ENCODE peak calls at places on chromosomes 3 and 15, in seven cellular contexts. H, A, U, L, V, K and N are unnamed samples.

GRCh38 chr15:27254016-27254415 is 283.0 kb downstream of the GABRG3 start:
- DNase-seq in H (no peak), A (peak; percentile 7), U (no peak), L (no peak), V (no peak), K (no peak), N (no peak)

GRCh38 chr15:100740105-100740504 is 137.7 kb downstream of the ASB7 start:
- DNase-seq in H (peak; percentile 90), A (no peak), U (no peak), L (no peak), V (no peak), K (no peak), N (peak; percentile 81)

GRCh38 chr3:186847437-186847836 is 4.9 kb downstream of the ADIPOQ start:
- DNase-seq in H (no peak), A (no peak), U (no peak), L (no peak), V (no peak), K (no peak), N (no peak)

GRCh38 chr3:13569641-13570390 is 20.9 kb downstream of the FBLN2 start:
- DNase-seq in H (peak; percentile 10), A (no peak), U (no peak), L (no peak), V (no peak), K (no peak), N (no peak)

GRCh38 chr3:18335202-18335601 is 89.9 kb downstream of the SATB1 start:
- DNase-seq in H (no peak), A (no peak), U (no peak), L (no peak), V (no peak), K (no peak), N (peak; percentile 5)

GRCh38 chr3:138845771-138846173 is 11.0 kb upstream of the PIK3CB start:
- DNase-seq in H (no peak), A (peak; percentile 94), U (no peak), L (peak; percentile 43), V (no peak), K (no peak), N (no peak)

GRCh38 chr15:66883322-66883911 is 181.4 kb downstream of the SMAD6 start:
- DNase-seq in H (peak; percentile 100), A (peak; percentile 100), U (peak; percentile 84), L (peak; percentile 87), V (peak; percentile 89), K (peak; percentile 98), N (peak; percentile 99)

GRCh38 chr3:87260270-87260669 is 16.1 kb downstream of the POU1F1 start:
- DNase-seq in H (peak; percentile 51), A (peak; percentile 63), U (peak; percentile 49), L (no peak), V (no peak), K (peak; percentile 30), N (peak; percentile 64)

GRCh38 chr3:42535981-42536784 is 33.7 kb downstream of the VIPR1 start:
- DNase-seq in H (no peak), A (peak; percentile 94), U (peak; percentile 12), L (peak; percentile 86), V (peak; percentile 59), K (peak; percentile 37), N (peak; percentile 18)

DNA sequence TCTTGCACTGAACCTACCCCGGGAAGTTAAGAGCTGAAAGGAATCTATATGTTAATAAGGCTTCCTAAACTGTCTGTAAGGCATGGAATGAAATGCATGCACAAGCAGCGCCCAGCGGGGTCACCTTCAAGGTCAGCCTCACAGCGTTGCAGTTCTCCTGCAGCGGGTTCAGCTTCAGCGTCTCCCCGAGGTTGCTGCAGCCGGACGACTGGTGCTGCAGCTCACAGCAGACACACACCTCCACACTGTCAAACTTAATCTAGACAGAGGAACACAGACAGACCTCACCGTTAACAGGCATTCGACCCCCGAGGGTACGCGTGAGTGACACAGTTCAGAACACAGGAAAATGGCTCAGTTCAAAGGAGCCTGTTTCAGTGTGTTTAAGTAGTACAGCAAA is 73.3 kb downstream of the NSMCE3 start:
- DNase-seq in H (no peak), A (peak; percentile 34), U (no peak), L (no peak), V (peak; percentile 13), K (no peak), N (no peak)
- H3K4ac ChIP-seq in H (no peak overlapping the region), A (no peak overlapping the region), U (no peak overlapping the region), L (no peak overlapping the region), V (no peak overlapping the region), K (no peak overlapping the region), N (no peak overlapping the region)

GRCh38 chr15:92157666-92158298 is 235.9 kb upstream of the ST8SIA2 start:
- DNase-seq in H (no peak), A (peak; percentile 40), U (no peak), L (peak; percentile 26), V (no peak), K (no peak), N (no peak)

GRCh38 chr15:92159906-92160841 is 233.5 kb upstream of the ST8SIA2 start:
- DNase-seq in H (no peak), A (peak; percentile 40), U (no peak), L (peak; percentile 76), V (no peak), K (no peak), N (no peak)

GRCh38 chr15:92158426-92158825 is 235.3 kb upstream of the ST8SIA2 start:
- DNase-seq in H (peak; percentile 2), A (peak; percentile 94), U (no peak), L (peak; percentile 83), V (no peak), K (peak; percentile 43), N (no peak)

GRCh38 chr15:92161039-92161670 is 232.5 kb upstream of the ST8SIA2 start:
- DNase-seq in H (no peak), A (peak; percentile 48), U (no peak), L (no peak), V (no peak), K (no peak), N (no peak)

GRCh38 chr15:92159481-92159880 is 234.2 kb upstream of the ST8SIA2 start:
- DNase-seq in H (no peak), A (peak; percentile 37), U (no peak), L (peak; percentile 47), V (no peak), K (no peak), N (no peak)
- H2AK5ac ChIP-seq in H (no peak overlapping the region), A (no peak overlapping the region), U (no peak overlapping the region), L (no peak overlapping the region), V (no peak overlapping the region), K (no peak overlapping the region), N (no peak overlapping the region)

DNA sequence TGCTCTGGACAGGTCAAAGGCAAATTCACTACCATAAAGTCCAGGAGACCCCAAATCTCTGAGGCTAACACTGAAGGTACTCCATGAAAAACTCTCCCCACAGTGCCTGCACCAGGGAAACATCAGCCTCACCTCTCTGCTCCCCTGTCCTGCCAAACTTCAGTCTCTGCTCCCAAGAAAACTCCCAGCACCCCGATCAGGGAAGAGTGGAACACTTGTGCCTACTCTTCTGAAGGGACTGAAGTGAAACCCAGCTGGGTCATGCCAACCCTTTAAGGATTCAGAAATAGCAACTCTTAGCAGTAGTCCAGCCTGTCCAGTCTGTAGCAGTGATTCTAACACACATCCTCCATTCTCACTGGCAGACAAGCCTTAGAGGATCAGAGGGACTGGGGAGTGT is 124.2 kb downstream of the FAM174B start:
- DNase-seq in H (no peak), A (no peak), U (no peak), L (no peak), V (no peak), K (no peak), N (no peak)
- H3K4ac ChIP-seq in H (no peak overlapping the region), A (no peak overlapping the region), U (no peak overlapping the region), L (no peak overlapping the region), V (no peak overlapping the region), K (no peak overlapping the region), N (no peak overlapping the region)

GRCh38 chr3:58084788-58085543 is 76.7 kb downstream of the FLNB start:
- DNase-seq in H (no peak), A (no peak), U (no peak), L (no peak), V (no peak), K (no peak), N (no peak)

GRCh38 chr3:58082047-58082446 is 73.8 kb downstream of the FLNB start:
- DNase-seq in H (peak; percentile 91), A (no peak), U (no peak), L (no peak), V (no peak), K (no peak), N (peak; percentile 88)

GRCh38 chr3:58088501-58088900 is 80.3 kb downstream of the FLNB start:
- DNase-seq in H (no peak), A (no peak), U (no peak), L (no peak), V (no peak), K (no peak), N (no peak)

GRCh38 chr3:58085616-58086015 is 77.4 kb downstream of the FLNB start:
- DNase-seq in H (no peak), A (no peak), U (no peak), L (no peak), V (no peak), K (no peak), N (no peak)

DNA sequence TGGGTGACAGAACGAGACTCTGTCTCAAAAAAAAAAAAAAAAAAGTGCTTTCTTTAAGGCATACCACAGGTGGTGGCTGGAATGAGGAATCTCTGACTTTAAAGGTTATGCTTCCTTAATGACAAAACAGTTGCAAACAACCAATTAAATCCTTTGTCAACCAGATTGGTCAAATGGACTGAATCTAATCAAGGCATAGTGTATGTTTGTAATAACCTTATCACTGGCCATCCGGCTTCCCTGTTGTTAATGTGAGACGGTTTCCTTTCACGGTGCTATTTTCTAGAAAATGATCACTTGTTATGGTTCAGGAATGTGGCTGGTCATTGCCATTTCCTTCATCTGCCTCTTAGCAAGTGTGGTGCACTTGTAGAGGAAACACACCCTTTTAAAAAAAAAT is 75.9 kb downstream of the FLNB start:
- DNase-seq in H (peak; percentile 31), A (no peak), U (no peak), L (no peak), V (no peak), K (no peak), N (peak; percentile 40)
- H2AK5ac ChIP-seq in H (no peak overlapping the region), A (no peak overlapping the region), U (no peak overlapping the region), L (no peak overlapping the region), V (no peak overlapping the region), K (no peak overlapping the region), N (no peak overlapping the region)

DNA sequence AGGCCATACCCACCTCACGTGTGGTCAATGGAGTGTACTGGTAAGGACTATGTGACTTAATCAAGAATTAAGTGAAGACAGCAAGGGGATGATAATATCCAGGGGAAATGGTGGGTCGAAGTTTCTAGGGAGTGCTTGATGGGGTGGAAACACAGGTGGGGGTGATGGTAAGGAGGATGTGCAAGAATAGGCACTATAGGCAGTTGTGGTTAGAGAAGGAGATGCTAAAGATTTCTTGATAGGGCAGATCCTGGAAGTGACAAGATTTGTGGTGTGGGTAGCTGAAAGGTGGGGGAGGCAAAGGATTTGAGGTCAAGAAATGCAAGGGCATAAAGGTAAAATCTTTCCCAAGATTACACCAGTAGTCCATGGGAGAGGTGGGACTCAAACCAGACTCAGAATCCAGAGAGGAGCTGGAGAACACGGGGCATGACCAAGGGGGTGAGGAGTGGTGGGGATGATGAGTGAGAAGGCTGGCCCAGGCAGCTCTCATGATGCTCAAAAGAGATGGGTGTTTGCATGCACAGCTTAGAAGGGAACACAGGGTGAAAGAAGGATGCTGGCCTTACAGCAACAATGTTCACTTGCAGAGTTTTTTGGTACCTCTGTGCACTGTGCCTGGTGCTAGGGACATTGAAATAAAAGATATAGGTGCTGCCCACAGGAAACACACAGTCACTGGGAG is 78.4 kb downstream of the CCR1 start:
- DNase-seq in H (no peak), A (no peak), U (no peak), L (no peak), V (no peak), K (no peak), N (no peak)
- H3K4ac ChIP-seq in H (no peak overlapping the region), A (no peak overlapping the region), U (no peak overlapping the region), L (no peak overlapping the region), V (no peak overlapping the region), K (peak overlapping the region; percentile 14), N (no peak overlapping the region)

GRCh38 chr15:55239440-55240124 is 42.8 kb upstream of the RSL24D1 start:
- DNase-seq in H (no peak), A (no peak), U (no peak), L (no peak), V (no peak), K (no peak), N (no peak)
- H2AK5ac ChIP-seq in H (no peak overlapping the region), A (no peak overlapping the region), U (no peak overlapping the region), L (no peak overlapping the region), V (no peak overlapping the region), K (no peak overlapping the region), N (no peak overlapping the region)